ENCODE peak calls at places on chromosomes 13 and 19, in six cellular contexts. One of them, this sample, is unnamed.
A peak's percentile ranks its signal among the peaks of the same experiment; 100 is the strongest.

GRCh38 chr13:108102771-108103170 is 112.6 kb downstream of the LIG4 start:
- DNase-seq in GM23248: no peak
- DNase-seq in psoas muscle: no peak
- DNase-seq in tibial nerve: no peak
- DNase-seq in GM23338: no peak
- DNase-seq in uterus: no peak
- DNase-seq in this sample: no peak

GRCh38 chr19:46717034-46717715 is at the start of gene PRKD2:
- DNase-seq in GM23248: peak; percentile 89
- DNase-seq in psoas muscle: peak; percentile 94
- DNase-seq in tibial nerve: peak; percentile 89
- DNase-seq in GM23338: peak; percentile 95
- DNase-seq in uterus: peak; percentile 93
- DNase-seq in this sample: peak; percentile 98

GRCh38 chr13:37944476-37945442 is 75.2 kb upstream of the TRPC4 start:
- DNase-seq in GM23248: peak; percentile 38
- DNase-seq in psoas muscle: no peak
- DNase-seq in tibial nerve: no peak
- DNase-seq in GM23338: peak; percentile 9
- DNase-seq in uterus: no peak
- DNase-seq in this sample: no peak

GRCh38 chr13:81275666-81276258 is 934.8 kb upstream of the SPRY2 start:
- DNase-seq in GM23248: no peak
- DNase-seq in psoas muscle: no peak
- DNase-seq in tibial nerve: no peak
- DNase-seq in GM23338: peak; percentile 41
- DNase-seq in uterus: no peak
- DNase-seq in this sample: no peak

GRCh38 chr13:77492982-77493381 is 42.5 kb upstream of the SCEL start:
- DNase-seq in GM23248: peak; percentile 51
- DNase-seq in psoas muscle: no peak
- DNase-seq in tibial nerve: no peak
- DNase-seq in GM23338: no peak
- DNase-seq in uterus: no peak
- DNase-seq in this sample: no peak

GRCh38 chr19:39927076-39927475 is 7.4 kb downstream of the FCGBP start:
- DNase-seq in GM23248: no peak
- DNase-seq in psoas muscle: no peak
- DNase-seq in tibial nerve: no peak
- DNase-seq in GM23338: no peak
- DNase-seq in uterus: no peak
- DNase-seq in this sample: no peak

GRCh38 chr13:28117689-28118377 is 17.5 kb upstream of the FLT3 start:
- DNase-seq in GM23248: no peak
- DNase-seq in psoas muscle: no peak
- DNase-seq in tibial nerve: peak; percentile 52
- DNase-seq in GM23338: peak; percentile 41
- DNase-seq in uterus: no peak
- DNase-seq in this sample: peak; percentile 57

GRCh38 chr13:111652676-111653075 is 332.2 kb downstream of the TEX29 start:
- DNase-seq in GM23248: no peak
- DNase-seq in psoas muscle: no peak
- DNase-seq in tibial nerve: no peak
- DNase-seq in GM23338: no peak
- DNase-seq in uterus: no peak
- DNase-seq in this sample: no peak

GRCh38 chr19:13098291-13099072 is 4.2 kb downstream of the LYL1 start:
- DNase-seq in GM23248: peak; percentile 77
- DNase-seq in psoas muscle: no peak
- DNase-seq in tibial nerve: no peak
- DNase-seq in GM23338: peak; percentile 72
- DNase-seq in uterus: peak; percentile 55
- DNase-seq in this sample: no peak

GRCh38 chr13:110663491-110663890 is 42.4 kb downstream of the CARS2 start:
- DNase-seq in GM23248: no peak
- DNase-seq in psoas muscle: no peak
- DNase-seq in tibial nerve: no peak
- DNase-seq in GM23338: no peak
- DNase-seq in uterus: no peak
- DNase-seq in this sample: no peak

GRCh38 chr13:20064128-20064527 is 96.7 kb downstream of the GJA3 start:
- DNase-seq in GM23248: peak; percentile 16
- DNase-seq in psoas muscle: no peak
- DNase-seq in tibial nerve: no peak
- DNase-seq in GM23338: no peak
- DNase-seq in uterus: no peak
- DNase-seq in this sample: no peak

GRCh38 chr13:27955192-27955591 is 13.9 kb downstream of the CDX2 start:
- DNase-seq in GM23248: no peak
- DNase-seq in psoas muscle: no peak
- DNase-seq in tibial nerve: no peak
- DNase-seq in GM23338: no peak
- DNase-seq in uterus: no peak
- DNase-seq in this sample: no peak

GRCh38 chr13:21310220-21310619 is 133.8 kb downstream of the MRPL57 start:
- DNase-seq in GM23248: no peak
- DNase-seq in psoas muscle: no peak
- DNase-seq in tibial nerve: no peak
- DNase-seq in GM23338: no peak
- DNase-seq in uterus: no peak
- DNase-seq in this sample: no peak

GRCh38 chr19:5703819-5704818 is 14.0 kb downstream of the RPL36 start:
- DNase-seq in GM23248: no peak
- DNase-seq in psoas muscle: peak; percentile 48
- DNase-seq in tibial nerve: no peak
- DNase-seq in GM23338: no peak
- DNase-seq in uterus: no peak
- DNase-seq in this sample: no peak

GRCh38 chr13:43284162-43284561 is 260.8 kb downstream of the DNAJC15 start:
- DNase-seq in GM23248: peak; percentile 73
- DNase-seq in psoas muscle: no peak
- DNase-seq in tibial nerve: no peak
- DNase-seq in GM23338: no peak
- DNase-seq in uterus: no peak
- DNase-seq in this sample: no peak

GRCh38 chr19:5997371-5997770 is 19.4 kb upstream of the RANBP3 start:
- DNase-seq in GM23248: no peak
- DNase-seq in psoas muscle: no peak
- DNase-seq in tibial nerve: no peak
- DNase-seq in GM23338: peak; percentile 68
- DNase-seq in uterus: no peak
- DNase-seq in this sample: no peak

GRCh38 chr13:77306458-77306857 is 20.4 kb downstream of the MYCBP2 start:
- DNase-seq in GM23248: no peak
- DNase-seq in psoas muscle: no peak
- DNase-seq in tibial nerve: no peak
- DNase-seq in GM23338: no peak
- DNase-seq in uterus: no peak
- DNase-seq in this sample: no peak

GRCh38 chr13:52786747-52787146 is 47.1 kb upstream of the CNMD start:
- DNase-seq in GM23248: no peak
- DNase-seq in psoas muscle: no peak
- DNase-seq in tibial nerve: no peak
- DNase-seq in GM23338: no peak
- DNase-seq in uterus: no peak
- DNase-seq in this sample: no peak

GRCh38 chr13:106007156-106007555 is 528.3 kb downstream of the EFNB2 start:
- DNase-seq in GM23248: no peak
- DNase-seq in psoas muscle: no peak
- DNase-seq in tibial nerve: no peak
- DNase-seq in GM23338: no peak
- DNase-seq in uterus: no peak
- DNase-seq in this sample: no peak

GRCh38 chr19:4477034-4477801 is 5.1 kb downstream of the HDGFL2 start:
- DNase-seq in GM23248: no peak
- DNase-seq in psoas muscle: no peak
- DNase-seq in tibial nerve: no peak
- DNase-seq in GM23338: no peak
- DNase-seq in uterus: no peak
- DNase-seq in this sample: no peak

GRCh38 chr19:15684828-15685227 is 11.9 kb downstream of the CYP4F12 start:
- DNase-seq in GM23248: no peak
- DNase-seq in psoas muscle: no peak
- DNase-seq in tibial nerve: no peak
- DNase-seq in GM23338: no peak
- DNase-seq in uterus: no peak
- DNase-seq in this sample: no peak

GRCh38 chr19:5615756-5616327 is 6.7 kb downstream of the SAFB2 start:
- DNase-seq in GM23248: peak; percentile 34
- DNase-seq in psoas muscle: no peak
- DNase-seq in tibial nerve: no peak
- DNase-seq in GM23338: no peak
- DNase-seq in uterus: no peak
- DNase-seq in this sample: no peak

GRCh38 chr19:32916969-32917611 is 47.5 kb upstream of the SLC7A9 start:
- DNase-seq in GM23248: no peak
- DNase-seq in psoas muscle: no peak
- DNase-seq in tibial nerve: no peak
- DNase-seq in GM23338: peak; percentile 8
- DNase-seq in uterus: no peak
- DNase-seq in this sample: no peak

GRCh38 chr13:28329395-28330158 is 165.4 kb downstream of the FLT1 start:
- DNase-seq in GM23248: peak; percentile 97
- DNase-seq in psoas muscle: no peak
- DNase-seq in tibial nerve: no peak
- DNase-seq in GM23338: no peak
- DNase-seq in uterus: peak; percentile 22
- DNase-seq in this sample: peak; percentile 46

GRCh38 chr19:33191501-33191900 is 2.6 kb upstream of the LRP3 start:
- DNase-seq in GM23248: no peak
- DNase-seq in psoas muscle: peak; percentile 8
- DNase-seq in tibial nerve: no peak
- DNase-seq in GM23338: no peak
- DNase-seq in uterus: no peak
- DNase-seq in this sample: peak; percentile 21

DNA sequence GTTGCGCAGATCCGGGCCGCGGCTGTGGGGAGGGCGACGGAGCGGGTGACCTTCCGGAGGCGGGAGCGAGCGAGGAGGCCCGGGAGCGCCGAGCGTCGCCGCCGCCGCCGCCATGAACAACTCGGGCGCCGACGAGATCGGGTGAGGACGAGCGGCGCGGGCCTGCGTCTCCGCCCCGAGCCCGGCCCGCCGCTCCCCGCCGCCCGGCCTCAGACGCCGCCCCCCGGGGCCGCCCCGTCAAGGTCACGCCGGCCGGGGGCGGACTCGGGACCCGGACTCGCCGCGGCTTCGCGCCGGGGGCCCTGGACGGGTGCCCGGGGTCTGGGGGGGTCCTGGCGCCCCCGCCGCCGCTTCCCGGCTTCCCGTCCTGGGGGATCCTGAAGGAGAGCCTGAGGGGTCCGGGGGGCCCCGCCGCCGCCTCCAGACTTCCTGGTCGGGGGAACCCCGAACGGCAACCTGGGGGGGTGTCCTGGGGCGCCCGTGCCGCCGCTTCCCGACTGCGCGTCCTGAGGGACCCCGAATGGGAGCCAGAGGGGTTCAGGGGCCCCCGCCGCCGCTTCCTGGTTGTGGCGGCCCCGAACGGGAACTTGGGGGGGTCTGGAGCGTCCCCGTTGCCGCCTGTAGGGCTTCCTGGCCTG is 395 bp downstream of the DAZAP1 start:
- DNase-seq in GM23248: peak; percentile 46
- DNase-seq in psoas muscle: peak; percentile 77
- DNase-seq in tibial nerve: no peak
- DNase-seq in GM23338: no peak
- DNase-seq in uterus: peak; percentile 53
- DNase-seq in this sample: peak; percentile 70
- H3K4me1 ChIP-seq in GM23248: peaks cover 23% of the 10 kb centered on the region
- H3K4me1 ChIP-seq in psoas muscle: peaks cover 44% of the 10 kb centered on the region
- H3K4me1 ChIP-seq in tibial nerve: peaks cover 60% of the 10 kb centered on the region
- H3K4me1 ChIP-seq in GM23338: peaks cover 10% of the 10 kb centered on the region
- H3K4me1 ChIP-seq in uterus: no peaks in the 10 kb centered on the region
- H3K4me1 ChIP-seq in this sample: no peaks in the 10 kb centered on the region

GRCh38 chr19:10288662-10289166 is 1.0 kb upstream of the ICAM5 start:
- DNase-seq in GM23248: peak; percentile 80
- DNase-seq in psoas muscle: no peak
- DNase-seq in tibial nerve: no peak
- DNase-seq in GM23338: peak; percentile 83
- DNase-seq in uterus: no peak
- DNase-seq in this sample: no peak
- H3K4me3 ChIP-seq in GM23248: peak overlapping the region; percentile 72
- H3K4me3 ChIP-seq in psoas muscle: peak overlapping the region; percentile 59
- H3K4me3 ChIP-seq in tibial nerve: no peak overlapping the region
- H3K4me3 ChIP-seq in GM23338: peak overlapping the region; percentile 71
- H3K4me3 ChIP-seq in uterus: no peak overlapping the region
- H3K4me3 ChIP-seq in this sample: no peak overlapping the region

DNA sequence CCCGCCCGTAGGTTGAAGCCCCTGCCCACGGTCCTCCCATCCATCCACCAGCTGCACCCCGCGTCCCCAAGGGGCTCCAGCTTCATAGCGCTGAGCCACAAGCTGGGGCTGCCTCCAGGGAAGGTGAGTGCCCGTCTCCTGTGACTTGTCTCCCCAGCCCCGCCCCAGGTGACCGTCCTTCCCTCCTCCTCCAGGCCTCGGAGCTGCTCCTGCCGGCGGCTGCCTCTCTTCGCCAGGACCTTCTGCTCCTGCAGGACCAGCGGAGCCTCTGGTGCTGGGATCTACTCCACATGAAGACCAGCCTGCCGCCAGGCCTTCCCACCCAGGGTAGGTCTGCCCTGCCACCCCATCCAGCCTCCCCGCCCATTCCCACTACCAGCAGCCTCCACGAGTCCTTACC is 7.5 kb downstream of the HAUS5 start:
- DNase-seq in GM23248: no peak
- DNase-seq in psoas muscle: no peak
- DNase-seq in tibial nerve: no peak
- DNase-seq in GM23338: no peak
- DNase-seq in uterus: no peak
- DNase-seq in this sample: no peak
- H3K36me3 ChIP-seq in GM23248: no peaks in the 10 kb centered on the region
- H3K36me3 ChIP-seq in psoas muscle: no peaks in the 10 kb centered on the region
- H3K36me3 ChIP-seq in tibial nerve: no peaks in the 10 kb centered on the region
- H3K36me3 ChIP-seq in GM23338: no peaks in the 10 kb centered on the region
- H3K36me3 ChIP-seq in uterus: no peaks in the 10 kb centered on the region
- H3K36me3 ChIP-seq in this sample: no peaks in the 10 kb centered on the region

GRCh38 chr19:1173845-1174809 is at the start of gene SBNO2:
- DNase-seq in GM23248: peak; percentile 94
- DNase-seq in psoas muscle: peak; percentile 95
- DNase-seq in tibial nerve: peak; percentile 93
- DNase-seq in GM23338: peak; percentile 92
- DNase-seq in uterus: peak; percentile 95
- DNase-seq in this sample: peak; percentile 98

GRCh38 chr19:1175020-1175419 is 952 bp upstream of the SBNO2 start:
- DNase-seq in GM23248: no peak
- DNase-seq in psoas muscle: no peak
- DNase-seq in tibial nerve: no peak
- DNase-seq in GM23338: no peak
- DNase-seq in uterus: no peak
- DNase-seq in this sample: no peak

GRCh38 chr19:1172353-1173159 is 1.5 kb downstream of the SBNO2 start:
- DNase-seq in GM23248: peak; percentile 77
- DNase-seq in psoas muscle: peak; percentile 85
- DNase-seq in tibial nerve: peak; percentile 61
- DNase-seq in GM23338: no peak
- DNase-seq in uterus: peak; percentile 53
- DNase-seq in this sample: peak; percentile 87

GRCh38 chr19:1171755-1172352 is 2.2 kb downstream of the SBNO2 start:
- DNase-seq in GM23248: peak; percentile 50
- DNase-seq in psoas muscle: peak; percentile 50
- DNase-seq in tibial nerve: no peak
- DNase-seq in GM23338: no peak
- DNase-seq in uterus: no peak
- DNase-seq in this sample: no peak

GRCh38 chr19:1173160-1173844 is 766 bp downstream of the SBNO2 start:
- DNase-seq in GM23248: peak; percentile 55
- DNase-seq in psoas muscle: peak; percentile 69
- DNase-seq in tibial nerve: no peak
- DNase-seq in GM23338: no peak
- DNase-seq in uterus: peak; percentile 39
- DNase-seq in this sample: no peak
- H3K4me1 ChIP-seq in GM23248: peaks cover 36% of the 10 kb centered on the region
- H3K4me1 ChIP-seq in psoas muscle: peaks cover 27% of the 10 kb centered on the region
- H3K4me1 ChIP-seq in tibial nerve: peaks cover 73% of the 10 kb centered on the region
- H3K4me1 ChIP-seq in GM23338: no peaks in the 10 kb centered on the region
- H3K4me1 ChIP-seq in uterus: no peaks in the 10 kb centered on the region
- H3K4me1 ChIP-seq in this sample: no peaks in the 10 kb centered on the region

This sample was measured in aorta.